ENCODE peak calls at places on chromosomes 5 and 9, in five cellular contexts. D, C, V, W and G are unnamed samples.

GRCh38 chr5:64947801-64948200 is 179.1 kb downstream of the CWC27 start:
- DNase-seq in D (no peak), W (no peak), V (no peak), C (no peak), G (no peak)

GRCh38 chr5:105961572-105961971 is 1709.2 kb downstream of the EFNA5 start:
- DNase-seq in C (no peak), W (no peak), D (no peak), V (no peak), G (no peak)

GRCh38 chr5:111075520-111075919 is 4.0 kb downstream of the TSLP start:
- DNase-seq in V (peak), D (no peak), C (no peak), W (no peak), G (peak)

GRCh38 chr9:557601-558201 is 283.8 kb upstream of the DMRT1 start:
- DNase-seq in D (no peak), W (no peak), C (no peak), V (no peak), G (no peak)

GRCh38 chr9:135303865-135304499 is 175.6 kb upstream of the PPP1R26 start:
- DNase-seq in W (no peak), V (no peak), C (no peak), D (no peak), G (no peak)

GRCh38 chr5:148791334-148791667 is 35.1 kb upstream of the ADRB2 start:
- DNase-seq in D (no peak), C (no peak), V (no peak), W (no peak), G (no peak)

GRCh38 chr5:14186132-14186830 is 43.1 kb downstream of the TRIO start:
- DNase-seq in C (no peak), W (no peak), V (no peak), D (no peak), G (no peak)

GRCh38 chr5:122924719-122925395 is 79.4 kb downstream of the SNX24 start:
- DNase-seq in W (no peak), V (no peak), D (no peak), C (no peak), G (no peak)

GRCh38 chr9:38309324-38310195 is 82.9 kb upstream of the ALDH1B1 start:
- DNase-seq in V (no peak), W (no peak), D (no peak), C (no peak), G (no peak)

GRCh38 chr9:107183176-107183575 is 99.9 kb upstream of the RAD23B start:
- DNase-seq in V (no peak), C (no peak), D (no peak), W (no peak), G (no peak)

GRCh38 chr5:67032921-67033664 is 163.5 kb downstream of the CD180 start:
- DNase-seq in W (no peak), C (no peak), V (peak), D (no peak), G (no peak)

GRCh38 chr5:139752506-139753350 is 42.9 kb upstream of the PSD2 start:
- DNase-seq in W (no peak), C (no peak), V (no peak), D (no peak), G (no peak)

GRCh38 chr5:82182662-82183061 is 95.5 kb downstream of the RPS23 start:
- DNase-seq in W (no peak), C (no peak), V (no peak), D (no peak), G (no peak)

GRCh38 chr5:82185842-82186241 is 92.3 kb downstream of the RPS23 start:
- DNase-seq in C (no peak), D (no peak), V (no peak), W (no peak), G (no peak)

GRCh38 chr5:82178378-82178777 is 99.8 kb downstream of the RPS23 start:
- DNase-seq in D (no peak), C (no peak), W (no peak), V (no peak), G (no peak)

DNA sequence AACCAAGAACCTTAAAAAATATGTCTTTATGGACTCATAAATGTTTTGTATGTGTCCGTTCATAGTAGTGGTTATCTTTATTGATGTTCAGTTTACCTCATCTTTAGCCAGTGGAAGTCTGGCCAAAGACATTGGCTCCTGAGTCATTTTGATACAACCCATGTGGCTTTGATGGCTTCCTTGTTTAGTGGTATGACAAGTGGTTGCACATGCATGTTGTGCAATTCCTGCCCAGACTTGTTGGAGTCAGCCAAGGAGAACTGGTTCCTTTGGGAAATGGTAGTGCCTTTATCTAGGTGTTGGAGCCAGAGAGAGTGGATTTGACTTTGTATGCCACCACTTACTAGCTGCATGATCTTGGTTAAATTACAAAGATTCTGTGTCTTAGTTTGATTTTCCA is 94.3 kb downstream of the RPS23 start:
- DNase-seq in C (no peak), V (no peak), D (no peak), W (no peak), G (no peak)
- H3K4me3 ChIP-seq in C (no peak), V (no peak), D (no peak), W (no peak), G (no peak)

GRCh38 chr5:15304066-15304731 is 195.8 kb upstream of the FBXL7 start:
- DNase-seq in C (no peak), W (no peak), D (no peak), V (no peak), G (no peak)

GRCh38 chr5:15300141-15300540 is 199.8 kb upstream of the FBXL7 start:
- DNase-seq in D (no peak), C (no peak), W (no peak), V (no peak), G (no peak)

DNA sequence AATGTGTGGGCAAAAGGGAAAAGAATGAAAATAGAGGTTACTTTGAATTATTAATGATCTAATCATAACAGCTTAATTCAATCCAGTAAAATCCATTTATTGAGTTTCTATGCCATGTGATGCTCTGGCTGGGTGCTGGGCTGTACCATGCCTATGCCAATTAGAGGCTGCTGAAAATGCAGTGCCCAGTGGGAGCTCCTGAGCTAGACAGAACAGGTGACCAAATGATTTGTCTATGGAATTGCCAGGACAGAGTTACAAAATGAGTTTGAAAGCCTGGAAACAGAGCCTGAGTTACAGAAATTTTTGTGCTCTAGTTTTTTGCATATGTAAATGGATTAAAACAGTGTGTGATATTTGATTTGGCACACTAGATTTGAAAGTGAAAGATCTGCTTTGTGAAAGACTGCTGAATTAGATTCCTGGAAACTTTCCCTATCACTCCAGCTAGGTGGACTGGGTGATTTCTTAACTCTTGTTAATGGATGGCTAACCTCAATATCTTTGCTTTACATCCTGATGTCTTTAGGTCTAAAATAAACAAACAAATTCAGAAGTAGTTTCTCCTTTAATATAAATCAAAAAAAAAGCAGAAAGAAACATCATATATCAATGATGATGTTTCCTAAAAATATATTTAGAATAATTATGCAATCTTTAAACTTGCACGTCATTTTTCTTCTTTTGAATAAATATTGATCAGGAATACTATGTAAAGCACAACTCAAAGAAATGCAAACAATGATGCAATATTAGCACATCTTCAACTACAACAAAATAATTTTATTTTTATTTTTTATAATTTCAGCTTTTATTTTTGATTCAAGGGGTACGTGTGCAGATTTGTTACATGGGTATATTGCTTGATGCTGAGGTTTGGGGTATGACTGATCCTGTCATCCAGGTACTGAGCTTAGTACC is 194.8 kb upstream of the FBXL7 start:
- DNase-seq in C (no peak), V (no peak), D (no peak), W (no peak), G (no peak)
- H3K4me3 ChIP-seq in C (no peak), V (no peak), D (no peak), W (no peak), G (no peak)

DNA sequence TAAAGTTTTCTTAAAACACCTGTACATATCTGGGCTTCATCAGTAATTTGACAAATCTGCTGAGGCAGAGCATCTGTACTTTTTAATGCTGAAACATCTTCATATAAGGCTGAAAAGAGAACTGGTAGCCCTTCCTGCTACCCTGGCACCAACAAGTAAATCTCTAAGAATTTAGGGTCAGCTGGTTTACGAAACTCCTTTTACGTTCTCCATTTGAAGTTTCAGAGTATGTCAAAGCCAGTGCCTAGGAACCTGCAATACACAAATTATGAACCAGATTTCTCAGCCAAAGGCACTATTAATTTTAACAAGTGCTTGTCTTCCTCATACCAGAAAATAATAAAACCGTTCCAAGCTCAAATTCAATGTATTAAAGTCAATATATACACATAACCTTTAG is 3.8 kb downstream of the ZFAND5 start:
- DNase-seq in D (no peak), C (no peak), V (no peak), W (no peak), G (no peak)
- H3K4me3 ChIP-seq in D (no peak), C (peak), V (peak), W (peak), G (no peak)

GRCh38 chr5:71589903-71590302 is 2.8 kb downstream of the MCCC2 start:
- DNase-seq in D (no peak), V (no peak), W (no peak), C (no peak), G (no peak)

GRCh38 chr5:71587709-71588532 is 781 bp downstream of the MCCC2 start:
- DNase-seq in V (no peak), C (no peak), W (no peak), D (peak), G (no peak)

GRCh38 chr5:71586052-71586940 is 844 bp upstream of the MCCC2 start:
- DNase-seq in C (no peak), W (no peak), V (no peak), D (no peak), G (no peak)

GRCh38 chr5:71588533-71588885 is 1.4 kb downstream of the MCCC2 start:
- DNase-seq in W (no peak), V (no peak), C (no peak), D (no peak), G (no peak)

GRCh38 chr5:71586941-71587708 is at the start of gene MCCC2:
- DNase-seq in D (peak), V (peak), C (peak), W (peak), G (peak)
- H3K4me3 ChIP-seq in D (peak), V (peak), C (peak), W (peak), G (peak)

GRCh38 chr9:137031904-137032639 is at the start of gene FUT7:
- DNase-seq in C (no peak), W (no peak), D (no peak), V (no peak), G (no peak)
- H3K4me3 ChIP-seq in C (peak), W (no peak), D (no peak), V (no peak), G (no peak)

GRCh38 chr5:41794478-41794877 is 75.7 kb downstream of the OXCT1 start:
- DNase-seq in V (peak), W (no peak), D (no peak), C (no peak), G (no peak)
- H3K4me3 ChIP-seq in V (no peak), W (no peak), D (no peak), C (no peak), G (no peak)

GRCh38 chr5:36070687-36071571 is 4.2 kb upstream of the UGT3A2 start:
- DNase-seq in C (no peak), V (no peak), D (no peak), W (no peak), G (no peak)
- H3K4me3 ChIP-seq in C (peak), V (peak), D (no peak), W (no peak), G (peak)